ENCODE peak calls at places on chromosomes 13 and 19, in four cellular contexts. W, Z, A and G are unnamed samples.
A peak's percentile ranks its signal among the peaks of the same experiment; 100 is the strongest.

GRCh38 chr19:20179946-20180345 is 12.9 kb downstream of the ZNF486 start:
- DNase-seq in W (no peak), Z (no peak), A (no peak), G (no peak)

GRCh38 chr13:62357887-62358645 is 942.4 kb upstream of the PCDH20 start:
- DNase-seq in W (peak; percentile 71), Z (peak; percentile 82), A (no peak), G (peak; percentile 77)

GRCh38 chr13:80000679-80001509 is 340.0 kb downstream of the SPRY2 start:
- DNase-seq in W (no peak), Z (no peak), A (no peak), G (no peak)

GRCh38 chr13:84037937-84038464 is 155.7 kb upstream of the SLITRK1 start:
- DNase-seq in W (no peak), Z (no peak), A (no peak), G (no peak)

GRCh38 chr19:17848598-17849292 is 963 bp upstream of the JAK3 start:
- DNase-seq in W (no peak), Z (no peak), A (no peak), G (no peak)

GRCh38 chr19:16023558-16023915 is 52.8 kb upstream of the TPM4 start:
- DNase-seq in W (no peak), Z (peak; percentile 12), A (no peak), G (no peak)

GRCh38 chr13:39956036-39956435 is 300.6 kb downstream of the COG6 start:
- DNase-seq in W (no peak), Z (no peak), A (no peak), G (no peak)

GRCh38 chr13:80030491-80030890 is 310.4 kb downstream of the SPRY2 start:
- DNase-seq in W (no peak), Z (no peak), A (no peak), G (no peak)

GRCh38 chr19:49593233-49594113 is 2.5 kb downstream of the PRR12 start:
- DNase-seq in W (peak; percentile 89), Z (peak; percentile 98), A (peak; percentile 95), G (peak; percentile 91)

GRCh38 chr19:2952953-2953481 is 8.2 kb upstream of the ZNF77 start:
- DNase-seq in W (no peak), Z (no peak), A (no peak), G (no peak)

GRCh38 chr19:8511573-8512101 is 2.3 kb downstream of the ZNF414 start:
- DNase-seq in W (no peak), Z (no peak), A (peak; percentile 79), G (no peak)

GRCh38 chr13:97160421-97160820 is 61.7 kb upstream of the MBNL2 start:
- DNase-seq in W (no peak), Z (no peak), A (no peak), G (no peak)

GRCh38 chr19:49691243-49692101 is 556 bp downstream of the CPT1C start:
- DNase-seq in W (peak; percentile 70), Z (peak; percentile 78), A (peak; percentile 84), G (peak; percentile 80)

GRCh38 chr19:33905937-33906577 is 109.4 kb downstream of the KCTD15 start:
- DNase-seq in W (no peak), Z (peak; percentile 87), A (peak; percentile 84), G (peak; percentile 63)

GRCh38 chr13:25922373-25922772 is 129.4 kb downstream of the SHISA2 start:
- DNase-seq in W (no peak), Z (no peak), A (no peak), G (no peak)
- H2AK5ac ChIP-seq in W (no peak overlapping the region), Z (no peak overlapping the region), A (no peak overlapping the region), G (no peak overlapping the region)

GRCh38 chr19:46992699-46993535 is 26.7 kb upstream of the NPAS1 start:
- DNase-seq in W (no peak), Z (no peak), A (no peak), G (no peak)
- H3K79me1 ChIP-seq in W (peaks cover 67% of the 10 kb centered on the region), Z (no peaks in the 10 kb centered on the region), A (no peaks in the 10 kb centered on the region), G (peaks cover 8% of the 10 kb centered on the region)

GRCh38 chr19:45501730-45502014 is 3.4 kb downstream of the PPM1N start:
- DNase-seq in W (no peak), Z (peak; percentile 55), A (no peak), G (no peak)
- H2AFZ ChIP-seq in W (no peak overlapping the region), Z (no peak overlapping the region), A (no peak overlapping the region), G (no peak overlapping the region)

DNA sequence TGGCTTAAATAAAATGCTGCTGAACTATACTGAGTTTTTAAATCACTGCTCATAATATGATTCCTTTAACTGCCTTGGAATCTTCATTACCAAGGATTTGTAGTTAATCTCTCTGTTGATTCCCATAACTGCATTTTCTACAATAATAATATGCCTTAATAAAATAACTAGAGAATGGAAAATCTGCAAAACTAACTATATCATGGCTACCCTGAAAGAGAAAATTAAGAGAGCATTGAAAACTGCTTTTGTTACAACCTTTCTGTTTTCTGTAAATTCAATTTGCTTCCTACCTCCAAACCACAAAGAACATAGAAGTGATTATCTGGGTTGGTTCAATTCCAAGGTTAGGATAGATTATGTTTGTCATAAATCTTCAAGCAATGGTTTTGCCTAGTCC is 202.8 kb upstream of the ATXN8OS start:
- DNase-seq in W (no peak), Z (no peak), A (no peak), G (no peak)
- H2AK5ac ChIP-seq in W (no peak overlapping the region), Z (no peak overlapping the region), A (no peak overlapping the region), G (no peak overlapping the region)

DNA sequence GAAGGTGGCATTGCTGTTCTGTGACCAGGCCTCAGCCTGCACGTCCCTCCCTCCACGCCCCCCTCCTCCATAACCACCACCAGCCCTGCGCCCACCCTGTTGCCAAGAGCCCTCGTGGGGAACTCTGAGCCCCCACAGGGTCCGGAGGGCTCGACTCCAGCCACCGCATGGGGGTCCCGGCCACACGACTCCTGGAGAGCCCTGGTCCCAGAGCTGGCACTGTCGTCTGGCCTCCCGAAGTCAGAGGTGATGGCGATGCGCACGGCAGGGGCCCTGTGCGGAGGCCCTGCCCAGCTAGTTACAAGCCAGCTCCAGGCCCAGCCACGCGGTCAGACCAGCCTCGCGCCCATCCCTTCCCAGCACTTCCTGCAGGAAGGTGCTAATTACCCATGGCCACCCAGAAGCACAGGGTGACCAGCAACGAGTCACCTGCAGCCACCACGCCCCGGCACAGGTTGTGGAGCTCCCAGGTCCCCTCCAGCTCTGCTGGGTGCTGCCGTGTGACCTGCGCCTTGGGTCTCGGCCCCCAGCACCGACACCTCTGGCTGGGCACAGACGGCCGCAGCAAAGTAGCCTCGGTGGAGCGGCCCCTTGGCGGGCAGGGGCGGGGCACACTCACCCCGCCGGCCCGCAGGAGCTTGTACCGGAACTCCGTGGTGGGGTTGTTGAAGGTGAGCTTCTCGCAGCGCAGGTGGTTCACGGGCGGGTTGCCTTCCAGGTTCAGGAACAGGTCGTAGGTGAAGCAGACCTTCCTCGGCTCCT is 49.6 kb downstream of the MLLT1 start:
- DNase-seq in W (no peak), Z (no peak), A (no peak), G (no peak)
- H3K79me1 ChIP-seq in W (peaks cover 83% of the 10 kb centered on the region), Z (peaks cover 2% of the 10 kb centered on the region), A (peaks cover 27% of the 10 kb centered on the region), G (peaks cover 45% of the 10 kb centered on the region)